ENCODE peak calls at places on chromosomes 6 and 20, in six cellular contexts. A, U, T, S, J and G are unnamed samples.

GRCh38 chr20:63317061-63317460 is 24.1 kb downstream of the COL20A1 start:
- DNase-seq in A (no peak), U (no peak), T (no peak), S (no peak), J (no peak), G (no peak)

GRCh38 chr6:136921936-136922679 is at the start of gene SLC35D3:
- DNase-seq in A (no peak), U (peak), T (no peak), S (no peak), J (peak), G (peak)

GRCh38 chr6:25486580-25486979 is 165.4 kb upstream of the SCGN start:
- DNase-seq in A (no peak), U (no peak), T (no peak), S (no peak), J (no peak), G (no peak)

GRCh38 chr6:52995913-52996685 is 1.0 kb upstream of the GSTA4 start:
- DNase-seq in A (peak), U (peak), T (no peak), S (no peak), J (peak), G (peak)

GRCh38 chr6:148164645-148165044 is 178.0 kb upstream of the SASH1 start:
- DNase-seq in A (no peak), U (no peak), T (no peak), S (no peak), J (no peak), G (no peak)

GRCh38 chr6:131316654-131317053 is 181.4 kb downstream of the AKAP7 start:
- DNase-seq in A (no peak), U (no peak), T (no peak), S (no peak), J (no peak), G (no peak)

GRCh38 chr20:1664911-1665310 is 7.3 kb upstream of the SIRPG start:
- DNase-seq in A (no peak), U (no peak), T (no peak), S (no peak), J (no peak), G (no peak)

GRCh38 chr6:105317607-105318533 is 85.0 kb downstream of the PREP start:
- DNase-seq in A (no peak), U (peak), T (no peak), S (no peak), J (no peak), G (no peak)

GRCh38 chr6:130740308-130740707 is 86.9 kb upstream of the SMLR1 start:
- DNase-seq in A (no peak), U (no peak), T (no peak), S (no peak), J (no peak), G (no peak)

GRCh38 chr6:31713991-31714684 is 1.0 kb upstream of the LY6G6D start:
- DNase-seq in A (no peak), U (no peak), T (no peak), S (no peak), J (peak), G (no peak)

GRCh38 chr6:129493396-129493902 is 216.5 kb downstream of the ARHGAP18 start:
- DNase-seq in A (no peak), U (no peak), T (no peak), S (no peak), J (no peak), G (no peak)

GRCh38 chr6:31737315-31738047 is 1.2 kb upstream of the CLIC1 start:
- DNase-seq in A (no peak), U (peak), T (no peak), S (no peak), J (no peak), G (peak)

GRCh38 chr6:158506577-158506976 is 53.3 kb upstream of the TMEM181 start:
- DNase-seq in A (no peak), U (no peak), T (no peak), S (no peak), J (peak), G (peak)

GRCh38 chr20:17833036-17833674 is 133.4 kb downstream of the BANF2 start:
- DNase-seq in A (no peak), U (no peak), T (no peak), S (no peak), J (no peak), G (no peak)

GRCh38 chr6:168671863-168672546 is 231.0 kb downstream of the SMOC2 start:
- DNase-seq in A (no peak), U (no peak), T (no peak), S (no peak), J (no peak), G (no peak)

GRCh38 chr6:170074435-170074834 is 216.4 kb downstream of the DLL1 start:
- DNase-seq in A (no peak), U (no peak), T (no peak), S (peak), J (no peak), G (no peak)

GRCh38 chr6:136725124-136725523 is 67.2 kb downstream of the MAP3K5 start:
- DNase-seq in A (no peak), U (no peak), T (no peak), S (no peak), J (no peak), G (no peak)